ENCODE peak calls at places on chromosome 1, in five cellular contexts. One of them, this sample, is unnamed. For H3K9me3, the result is how much of the 10 kb centered on the place peaks cover.

GRCh38 chr1:179029293-179029692 is 3.6 kb downstream of the FAM20B start:
- DNase-seq in A549: no peak
- DNase-seq in tibial artery: no peak
- DNase-seq in testis: no peak
- DNase-seq in GM23248: no peak
- DNase-seq in this sample: no peak

GRCh38 chr1:2214541-2215241 is 13.4 kb upstream of the SKI start:
- DNase-seq in A549: no peak
- DNase-seq in tibial artery: peak
- DNase-seq in testis: no peak
- DNase-seq in GM23248: no peak
- DNase-seq in this sample: no peak

GRCh38 chr1:101613549-101613948 is 376.7 kb downstream of the S1PR1 start:
- DNase-seq in A549: no peak
- DNase-seq in tibial artery: no peak
- DNase-seq in testis: no peak
- DNase-seq in GM23248: no peak
- DNase-seq in this sample: no peak

GRCh38 chr1:101357444-101357986 is 120.7 kb downstream of the S1PR1 start:
- DNase-seq in A549: peak
- DNase-seq in tibial artery: no peak
- DNase-seq in testis: peak
- DNase-seq in GM23248: peak
- DNase-seq in this sample: peak

GRCh38 chr1:200302192-200302892 is 107.5 kb downstream of the ZNF281 start:
- DNase-seq in A549: peak
- DNase-seq in tibial artery: no peak
- DNase-seq in testis: peak
- DNase-seq in GM23248: peak
- DNase-seq in this sample: no peak

GRCh38 chr1:226708342-226708780 is 30.7 kb downstream of the ITPKB start:
- DNase-seq in A549: no peak
- DNase-seq in tibial artery: no peak
- DNase-seq in testis: no peak
- DNase-seq in GM23248: peak
- DNase-seq in this sample: no peak

GRCh38 chr1:91020967-91021685 is 709 bp downstream of the ZNF644 start:
- DNase-seq in A549: peak
- DNase-seq in tibial artery: peak
- DNase-seq in testis: peak
- DNase-seq in GM23248: peak
- DNase-seq in this sample: peak

GRCh38 chr1:147177611-147178370 is 5.5 kb upstream of the PRKAB2 start:
- DNase-seq in A549: no peak
- DNase-seq in tibial artery: peak
- DNase-seq in testis: peak
- DNase-seq in GM23248: peak
- DNase-seq in this sample: no peak

GRCh38 chr1:17013598-17014320 is 2.0 kb upstream of the ATP13A2 start:
- DNase-seq in A549: no peak
- DNase-seq in tibial artery: peak
- DNase-seq in testis: no peak
- DNase-seq in GM23248: no peak
- DNase-seq in this sample: no peak

GRCh38 chr1:227938276-227938675 is 9.5 kb downstream of the WNT9A start:
- DNase-seq in A549: no peak
- DNase-seq in tibial artery: peak
- DNase-seq in testis: no peak
- DNase-seq in GM23248: no peak
- DNase-seq in this sample: no peak

GRCh38 chr1:204358145-204358544 is 1.6 kb downstream of the PLEKHA6 start:
- DNase-seq in A549: no peak
- DNase-seq in tibial artery: no peak
- DNase-seq in testis: no peak
- DNase-seq in GM23248: no peak
- DNase-seq in this sample: peak

GRCh38 chr1:91650764-91651163 is 150.1 kb downstream of the CDC7 start:
- DNase-seq in A549: peak
- DNase-seq in tibial artery: peak
- DNase-seq in testis: peak
- DNase-seq in GM23248: peak
- DNase-seq in this sample: no peak

GRCh38 chr1:15195420-15196052 is 42.0 kb downstream of the TMEM51 start:
- DNase-seq in A549: no peak
- DNase-seq in tibial artery: no peak
- DNase-seq in testis: peak
- DNase-seq in GM23248: no peak
- DNase-seq in this sample: no peak

GRCh38 chr1:35120458-35121133 is 41.4 kb downstream of the ZMYM1 start:
- DNase-seq in A549: no peak
- DNase-seq in tibial artery: no peak
- DNase-seq in testis: no peak
- DNase-seq in GM23248: peak
- DNase-seq in this sample: no peak

GRCh38 chr1:117707371-117707770 is 101.5 kb downstream of the TENT5C start:
- DNase-seq in A549: no peak
- DNase-seq in tibial artery: no peak
- DNase-seq in testis: no peak
- DNase-seq in GM23248: no peak
- DNase-seq in this sample: no peak

GRCh38 chr1:235947989-235948388 is 81.3 kb upstream of the LYST start:
- DNase-seq in A549: no peak
- DNase-seq in tibial artery: no peak
- DNase-seq in testis: no peak
- DNase-seq in GM23248: no peak
- DNase-seq in this sample: no peak

GRCh38 chr1:193183019-193183643 is 3.3 kb downstream of the B3GALT2 start:
- DNase-seq in A549: peak
- DNase-seq in tibial artery: no peak
- DNase-seq in testis: no peak
- DNase-seq in GM23248: peak
- DNase-seq in this sample: no peak

GRCh38 chr1:59150537-59151386 is 146.1 kb upstream of the FGGY start:
- DNase-seq in A549: peak
- DNase-seq in tibial artery: peak
- DNase-seq in testis: peak
- DNase-seq in GM23248: peak
- DNase-seq in this sample: peak

GRCh38 chr1:198623920-198624647 is 14.8 kb upstream of the PTPRC start:
- DNase-seq in A549: no peak
- DNase-seq in tibial artery: no peak
- DNase-seq in testis: no peak
- DNase-seq in GM23248: peak
- DNase-seq in this sample: no peak

GRCh38 chr1:43270421-43271095 is 775 bp downstream of the TMEM125 start:
- DNase-seq in A549: no peak
- DNase-seq in tibial artery: peak
- DNase-seq in testis: peak
- DNase-seq in GM23248: peak
- DNase-seq in this sample: no peak

GRCh38 chr1:115469703-115470476 is 131.8 kb upstream of the NGF start:
- DNase-seq in A549: peak
- DNase-seq in tibial artery: no peak
- DNase-seq in testis: peak
- DNase-seq in GM23248: peak
- DNase-seq in this sample: peak

GRCh38 chr1:3081171-3081683 is 12.2 kb downstream of the PRDM16 start:
- DNase-seq in A549: no peak
- DNase-seq in tibial artery: no peak
- DNase-seq in testis: no peak
- DNase-seq in GM23248: no peak
- DNase-seq in this sample: no peak

GRCh38 chr1:8873001-8873400 is 5.5 kb downstream of the ENO1 start:
- DNase-seq in A549: no peak
- DNase-seq in tibial artery: no peak
- DNase-seq in testis: no peak
- DNase-seq in GM23248: no peak
- DNase-seq in this sample: no peak

GRCh38 chr1:181514298-181515290 is 31.3 kb downstream of the CACNA1E start:
- DNase-seq in A549: no peak
- DNase-seq in tibial artery: no peak
- DNase-seq in testis: no peak
- DNase-seq in GM23248: no peak
- DNase-seq in this sample: no peak

GRCh38 chr1:112946683-112947082 is 9.3 kb downstream of the SLC16A1 start:
- DNase-seq in A549: no peak
- DNase-seq in tibial artery: no peak
- DNase-seq in testis: no peak
- DNase-seq in GM23248: no peak
- DNase-seq in this sample: no peak

GRCh38 chr1:66637146-66637545 is 103.2 kb downstream of the SGIP1 start:
- DNase-seq in A549: no peak
- DNase-seq in tibial artery: no peak
- DNase-seq in testis: no peak
- DNase-seq in GM23248: no peak
- DNase-seq in this sample: no peak

GRCh38 chr1:220076861-220077762 is 12.5 kb downstream of the BPNT1 start:
- DNase-seq in A549: no peak
- DNase-seq in tibial artery: no peak
- DNase-seq in testis: no peak
- DNase-seq in GM23248: peak
- DNase-seq in this sample: no peak

GRCh38 chr1:101043776-101044175 is 18.2 kb upstream of the DPH5 start:
- DNase-seq in A549: no peak
- DNase-seq in tibial artery: no peak
- DNase-seq in testis: no peak
- DNase-seq in GM23248: peak
- DNase-seq in this sample: no peak

GRCh38 chr1:85200367-85200869 is 398 bp downstream of the SYDE2 start:
- DNase-seq in A549: peak
- DNase-seq in tibial artery: peak
- DNase-seq in testis: peak
- DNase-seq in GM23248: peak
- DNase-seq in this sample: peak

GRCh38 chr1:91137173-91137852 is 115.5 kb upstream of the ZNF644 start:
- DNase-seq in A549: no peak
- DNase-seq in tibial artery: no peak
- DNase-seq in testis: no peak
- DNase-seq in GM23248: no peak
- DNase-seq in this sample: no peak

GRCh38 chr1:231241751-231242150 is 739 bp downstream of the GNPAT start:
- DNase-seq in A549: no peak
- DNase-seq in tibial artery: no peak
- DNase-seq in testis: peak
- DNase-seq in GM23248: peak
- DNase-seq in this sample: no peak

GRCh38 chr1:53552146-53552940 is 93.1 kb downstream of the DMRTB1 start:
- DNase-seq in A549: no peak
- DNase-seq in tibial artery: peak
- DNase-seq in testis: no peak
- DNase-seq in GM23248: no peak
- DNase-seq in this sample: peak

GRCh38 chr1:155134858-155135415 is 715 bp upstream of the SLC50A1 start:
- DNase-seq in A549: peak
- DNase-seq in tibial artery: peak
- DNase-seq in testis: peak
- DNase-seq in GM23248: peak
- DNase-seq in this sample: peak

GRCh38 chr1:64516803-64517568 is 47.1 kb downstream of the CACHD1 start:
- DNase-seq in A549: no peak
- DNase-seq in tibial artery: no peak
- DNase-seq in testis: no peak
- DNase-seq in GM23248: peak
- DNase-seq in this sample: no peak

GRCh38 chr1:26280333-26281042 is 602 bp downstream of the SH3BGRL3 start:
- DNase-seq in A549: no peak
- DNase-seq in tibial artery: peak
- DNase-seq in testis: no peak
- DNase-seq in GM23248: peak
- DNase-seq in this sample: peak

GRCh38 chr1:3468236-3469103 is 14.0 kb downstream of the ARHGEF16 start:
- DNase-seq in A549: no peak
- DNase-seq in tibial artery: no peak
- DNase-seq in testis: no peak
- DNase-seq in GM23248: no peak
- DNase-seq in this sample: no peak

GRCh38 chr1:72670902-72671301 is 388.6 kb upstream of the NEGR1 start:
- DNase-seq in A549: no peak
- DNase-seq in tibial artery: no peak
- DNase-seq in testis: no peak
- DNase-seq in GM23248: no peak
- DNase-seq in this sample: no peak
- H3K9me3 ChIP-seq in A549: under half
- H3K9me3 ChIP-seq in tibial artery: under half
- H3K9me3 ChIP-seq in testis: under half
- H3K9me3 ChIP-seq in GM23248: under half
- H3K9me3 ChIP-seq in this sample: under half

GRCh38 chr1:152228831-152229230 is 4.8 kb upstream of the HRNR start:
- DNase-seq in A549: peak
- DNase-seq in tibial artery: no peak
- DNase-seq in testis: no peak
- DNase-seq in GM23248: no peak
- DNase-seq in this sample: no peak
- H3K9me3 ChIP-seq in A549: under half
- H3K9me3 ChIP-seq in tibial artery: under half
- H3K9me3 ChIP-seq in testis: under half
- H3K9me3 ChIP-seq in GM23248: under half
- H3K9me3 ChIP-seq in this sample: under half

GRCh38 chr1:248417854-248418253 is 15.0 kb downstream of the OR2T1 start:
- DNase-seq in A549: no peak
- DNase-seq in tibial artery: no peak
- DNase-seq in testis: no peak
- DNase-seq in GM23248: no peak
- DNase-seq in this sample: no peak
- H3K9me3 ChIP-seq in A549: under half
- H3K9me3 ChIP-seq in tibial artery: under half
- H3K9me3 ChIP-seq in testis: under half
- H3K9me3 ChIP-seq in GM23248: under half
- H3K9me3 ChIP-seq in this sample: under half

DNA sequence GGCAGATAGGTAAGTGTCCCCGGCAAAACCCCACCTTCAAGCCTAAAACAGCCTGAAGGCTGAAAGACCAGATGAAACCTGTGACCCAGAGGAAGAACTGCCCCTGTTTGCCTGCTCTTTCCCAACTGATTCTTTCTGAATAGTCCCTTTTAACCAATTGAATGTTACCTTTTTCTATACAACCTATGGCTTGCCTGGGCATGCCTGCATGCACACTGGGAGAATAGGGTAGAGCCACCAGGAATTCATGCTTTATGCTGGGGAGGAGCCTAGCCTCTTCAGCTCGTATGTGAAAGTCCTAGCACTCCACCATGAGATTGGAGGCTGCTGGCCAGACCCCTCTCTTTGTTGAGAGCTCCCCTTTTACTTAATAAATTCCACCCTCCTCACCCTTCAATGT is 340.0 kb downstream of the PTBP2 start:
- DNase-seq in A549: no peak
- DNase-seq in tibial artery: no peak
- DNase-seq in testis: no peak
- DNase-seq in GM23248: no peak
- DNase-seq in this sample: no peak
- H3K9me3 ChIP-seq in A549: under half
- H3K9me3 ChIP-seq in tibial artery: under half
- H3K9me3 ChIP-seq in testis: under half
- H3K9me3 ChIP-seq in GM23248: under half
- H3K9me3 ChIP-seq in this sample: under half

This sample was measured in WERI-Rb-1.